ENCODE peak calls at places on chromosome 7, in six cellular contexts. A is CD14-positive monocyte, H is mammary epithelial cell, V is OCI-LY7, D is transverse colon, R is colonic mucosa. O is an unnamed sample.

GRCh38 chr7:135164357-135165021 is 6.0 kb downstream of the CYREN start:
- DNase-seq in A (no peak), H (no peak), V (no peak), D (no peak), R (no peak), O (no peak)

GRCh38 chr7:158270106-158270775 is 317.4 kb downstream of the PTPRN2 start:
- DNase-seq in A (peak), H (no peak), V (no peak), D (no peak), R (no peak), O (no peak)

GRCh38 chr7:98211676-98212531 is 665 bp downstream of the BHLHA15 start:
- DNase-seq in A (no peak), H (no peak), V (no peak), D (peak), R (no peak), O (peak)

GRCh38 chr7:45897042-45897690 is 8.9 kb downstream of the IGFBP1 start:
- DNase-seq in A (no peak), H (peak), V (no peak), D (no peak), R (no peak), O (no peak)

GRCh38 chr7:16811555-16811954 is 6.8 kb upstream of the AGR2 start:
- DNase-seq in A (no peak), H (peak), V (no peak), D (no peak), R (no peak), O (no peak)

GRCh38 chr7:70474639-70475234 is 657.2 kb upstream of the GALNT17 start:
- DNase-seq in A (no peak), H (no peak), V (no peak), D (no peak), R (no peak), O (no peak)

GRCh38 chr7:33873518-33873917 is 31.8 kb upstream of the BMPER start:
- DNase-seq in A (no peak), H (no peak), V (no peak), D (no peak), R (no peak), O (no peak)

GRCh38 chr7:149621776-149622175 is 124.2 kb upstream of the ZNF746 start:
- DNase-seq in A (no peak), H (no peak), V (no peak), D (no peak), R (no peak), O (no peak)

GRCh38 chr7:95861041-95861440 is 88.7 kb downstream of the DYNC1I1 start:
- DNase-seq in A (no peak), H (no peak), V (no peak), D (no peak), R (no peak), O (no peak)

GRCh38 chr7:77157446-77157845 is 35.0 kb downstream of the CCDC146 start:
- DNase-seq in A (peak), H (peak), V (no peak), D (no peak), R (no peak), O (peak)

GRCh38 chr7:157612664-157613561 is 276.1 kb downstream of the DNAJB6 start:
- DNase-seq in A (no peak), H (no peak), V (no peak), D (peak), R (peak), O (peak)

GRCh38 chr7:105871142-105871541 is 5.3 kb downstream of the ATXN7L1 start:
- DNase-seq in A (no peak), H (peak), V (no peak), D (no peak), R (no peak), O (no peak)

GRCh38 chr7:38477333-38477732 is 153.8 kb downstream of the AMPH start:
- DNase-seq in A (no peak), H (no peak), V (no peak), D (no peak), R (no peak), O (no peak)

GRCh38 chr7:125814030-125814535 is 884.5 kb upstream of the POT1 start:
- DNase-seq in A (no peak), H (no peak), V (no peak), D (no peak), R (no peak), O (no peak)

GRCh38 chr7:83677180-83677866 is 28.4 kb upstream of the SEMA3E start:
- DNase-seq in A (no peak), H (peak), V (no peak), D (no peak), R (peak), O (no peak)

GRCh38 chr7:2138146-2138765 is 94.5 kb downstream of the MAD1L1 start:
- DNase-seq in A (peak), H (no peak), V (no peak), D (peak), R (no peak), O (peak)

GRCh38 chr7:27784399-27785053 is 44.6 kb downstream of the TAX1BP1 start:
- DNase-seq in A (no peak), H (peak), V (peak), D (no peak), R (peak), O (peak)

GRCh38 chr7:131959106-131959812 is 402.8 kb upstream of the PODXL start:
- DNase-seq in A (no peak), H (no peak), V (no peak), D (no peak), R (no peak), O (no peak)

GRCh38 chr7:80428161-80429054 is 83.5 kb downstream of the GNAT3 start:
- DNase-seq in A (no peak), H (peak), V (no peak), D (no peak), R (peak), O (peak)

GRCh38 chr7:128361463-128362441 is at the start of gene PRRT4:
- DNase-seq in A (no peak), H (no peak), V (no peak), D (peak), R (no peak), O (peak)

GRCh38 chr7:20307119-20307518 is 23.6 kb upstream of the ITGB8 start:
- DNase-seq in A (no peak), H (no peak), V (no peak), D (no peak), R (no peak), O (peak)

GRCh38 chr7:92751902-92752901 is 84.2 kb downstream of the CDK6 start:
- DNase-seq in A (no peak), H (peak), V (no peak), D (no peak), R (no peak), O (no peak)

GRCh38 chr7:112510032-112510742 is 29.4 kb downstream of the LSMEM1 start:
- DNase-seq in A (peak), H (peak), V (no peak), D (no peak), R (no peak), O (peak)

GRCh38 chr7:92763636-92764423 is 72.5 kb downstream of the CDK6 start:
- DNase-seq in A (no peak), H (peak), V (no peak), D (no peak), R (peak), O (no peak)

GRCh38 chr7:35747611-35748010 is 52.7 kb upstream of the HERPUD2 start:
- DNase-seq in A (no peak), H (no peak), V (no peak), D (no peak), R (no peak), O (no peak)

GRCh38 chr7:103540986-103541385 is 95.0 kb upstream of the SLC26A5 start:
- DNase-seq in A (no peak), H (no peak), V (no peak), D (no peak), R (no peak), O (no peak)

GRCh38 chr7:35652124-35652523 is 42.8 kb downstream of the HERPUD2 start:
- DNase-seq in A (no peak), H (no peak), V (no peak), D (no peak), R (no peak), O (no peak)

GRCh38 chr7:141158562-141158961 is 84.7 kb downstream of the TMEM178B start:
- DNase-seq in A (no peak), H (peak), V (no peak), D (peak), R (no peak), O (no peak)

GRCh38 chr7:35355911-35356310 is 102.0 kb upstream of the TBX20 start:
- DNase-seq in A (no peak), H (no peak), V (no peak), D (no peak), R (no peak), O (no peak)

GRCh38 chr7:78139335-78139734 is 340.8 kb downstream of the PHTF2 start:
- DNase-seq in A (no peak), H (no peak), V (no peak), D (no peak), R (no peak), O (no peak)

DNA sequence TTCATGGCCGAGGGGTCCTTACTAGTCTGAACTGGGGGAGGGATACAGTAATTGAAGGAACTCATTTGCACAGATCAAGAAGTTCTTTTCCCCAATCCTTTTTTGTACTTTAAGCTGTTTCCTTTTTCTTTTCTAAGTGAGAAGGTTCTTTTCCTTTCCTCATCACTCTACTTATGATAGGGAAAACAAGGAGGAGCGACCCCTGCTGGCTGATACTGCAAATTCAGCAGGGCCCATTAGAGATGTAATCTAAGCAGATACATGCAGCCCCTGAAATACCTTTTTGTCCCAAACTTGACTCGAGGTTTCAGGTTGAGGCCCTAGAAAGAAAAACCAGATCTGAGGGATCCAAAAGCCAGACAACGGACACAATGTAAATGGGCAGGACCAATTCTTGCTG is 305.5 kb downstream of the DNAJB9 start:
- DNase-seq in A (no peak), H (peak), V (peak), D (no peak), R (no peak), O (no peak)
- TF ChIP-seq CTCF in A (no peak), H (peak), V (peak), D (no peak), R (no peak), O (peak)

DNA sequence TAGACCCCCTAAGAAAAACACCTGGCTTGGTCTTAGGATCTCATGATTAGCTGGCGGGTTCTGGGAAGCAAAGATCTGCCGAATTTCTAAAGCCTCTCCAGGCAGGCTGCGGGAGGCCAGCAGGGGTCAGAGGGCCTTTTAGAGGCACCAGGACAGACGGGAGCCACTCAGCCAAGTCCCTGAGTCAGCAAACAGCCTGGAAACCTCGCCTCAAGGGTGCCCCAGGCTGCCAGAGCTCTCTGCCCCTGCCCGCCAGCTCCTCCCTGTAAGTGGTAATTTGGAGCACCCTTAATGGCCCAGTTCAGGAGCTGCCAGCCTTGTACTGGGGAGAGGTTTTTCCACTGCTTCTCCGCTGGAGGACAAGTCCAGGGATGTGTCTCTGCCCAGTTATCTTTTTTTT is 88.7 kb downstream of the HIP1 start:
- DNase-seq in A (no peak), H (no peak), V (no peak), D (no peak), R (no peak), O (no peak)
- TF ChIP-seq CTCF in A (no peak), H (no peak), V (no peak), D (no peak), R (no peak), O (no peak)

GRCh38 chr7:55192718-55193117 is 172.4 kb upstream of the LANCL2 start:
- DNase-seq in A (no peak), H (peak), V (no peak), D (no peak), R (no peak), O (no peak)

GRCh38 chr7:55190511-55191160 is 171.8 kb downstream of the EGFR start:
- DNase-seq in A (no peak), H (no peak), V (no peak), D (no peak), R (no peak), O (no peak)

GRCh38 chr7:55191161-55191925 is 172.5 kb downstream of the EGFR start:
- DNase-seq in A (no peak), H (no peak), V (no peak), D (no peak), R (no peak), O (no peak)

GRCh38 chr7:55193245-55193644 is 171.9 kb upstream of the LANCL2 start:
- DNase-seq in A (no peak), H (no peak), V (no peak), D (no peak), R (no peak), O (no peak)

GRCh38 chr7:55191926-55192692 is 173.0 kb upstream of the LANCL2 start:
- DNase-seq in A (no peak), H (no peak), V (no peak), D (no peak), R (no peak), O (no peak)
- TF ChIP-seq CTCF in A (no peak), H (no peak), V (no peak), D (no peak), R (no peak), O (no peak)

GRCh38 chr7:732556-732955 is 5.5 kb upstream of the PRKAR1B start:
- DNase-seq in A (no peak), H (no peak), V (no peak), D (no peak), R (no peak), O (no peak)

GRCh38 chr7:731440-732085 is 4.5 kb upstream of the PRKAR1B start:
- DNase-seq in A (no peak), H (no peak), V (no peak), D (no peak), R (no peak), O (no peak)

GRCh38 chr7:730501-731439 is 3.7 kb upstream of the PRKAR1B start:
- DNase-seq in A (no peak), H (no peak), V (no peak), D (no peak), R (no peak), O (no peak)

GRCh38 chr7:734214-734613 is 7.1 kb upstream of the PRKAR1B start:
- DNase-seq in A (no peak), H (no peak), V (peak), D (no peak), R (no peak), O (no peak)

GRCh38 chr7:732094-732541 is 5.0 kb upstream of the PRKAR1B start:
- DNase-seq in A (no peak), H (no peak), V (no peak), D (peak), R (peak), O (no peak)
- TF ChIP-seq CTCF in A (no peak), H (no peak), V (no peak), D (peak), R (peak), O (no peak)

GRCh38 chr7:47231081-47231480 is 350.8 kb downstream of the TNS3 start:
- DNase-seq in A (no peak), H (no peak), V (no peak), D (no peak), R (no peak), O (no peak)

GRCh38 chr7:47231627-47232026 is 350.3 kb downstream of the TNS3 start:
- DNase-seq in A (no peak), H (no peak), V (no peak), D (no peak), R (no peak), O (no peak)

GRCh38 chr7:47236480-47237208 is 345.3 kb downstream of the TNS3 start:
- DNase-seq in A (no peak), H (no peak), V (no peak), D (no peak), R (no peak), O (no peak)

GRCh38 chr7:47233996-47234395 is 347.9 kb downstream of the TNS3 start:
- DNase-seq in A (no peak), H (no peak), V (no peak), D (no peak), R (no peak), O (no peak)

GRCh38 chr7:47232751-47233412 is 349.0 kb downstream of the TNS3 start:
- DNase-seq in A (no peak), H (no peak), V (peak), D (no peak), R (no peak), O (no peak)
- TF ChIP-seq CTCF in A (no peak), H (no peak), V (peak), D (no peak), R (no peak), O (no peak)

GRCh38 chr7:14637968-14638367 is 264.6 kb downstream of the DGKB start:
- DNase-seq in A (no peak), H (no peak), V (no peak), D (no peak), R (no peak), O (no peak)
- TF ChIP-seq CTCF in A (no peak), H (no peak), V (no peak), D (no peak), R (no peak), O (no peak)

GRCh38 chr7:5997210-5997808 is 11.5 kb downstream of the PMS2 start:
- DNase-seq in A (peak), H (peak), V (peak), D (peak), R (peak), O (peak)
- TF ChIP-seq CTCF in A (peak), H (peak), V (peak), D (peak), R (peak), O (peak)

GRCh38 chr7:82247814-82248433 is 195.7 kb downstream of the CACNA2D1 start:
- DNase-seq in A (no peak), H (peak), V (peak), D (no peak), R (no peak), O (no peak)
- TF ChIP-seq CTCF in A (peak), H (peak), V (peak), D (no peak), R (no peak), O (peak)

GRCh38 chr7:101235050-101235449 is 2.6 kb downstream of the CLDN15 start:
- DNase-seq in A (no peak), H (no peak), V (no peak), D (no peak), R (no peak), O (no peak)
- TF ChIP-seq CTCF in A (peak), H (peak), V (peak), D (peak), R (no peak), O (no peak)

O was measured in GM20000.